ENCODE peak calls at places on chromosomes 13 and 19, in five cellular contexts. U, S, A, B and T are unnamed samples.

GRCh38 chr13:23434431-23434830 is 929 bp upstream of the SACS start:
- DNase-seq in B (no peak), U (no peak), S (no peak), A (no peak), T (no peak)

GRCh38 chr19:10812902-10813404 is 23.1 kb downstream of the TMED1 start:
- DNase-seq in S (no peak), U (peak; percentile 73), B (peak; percentile 95), A (peak; percentile 65), T (peak; percentile 40)

GRCh38 chr19:6433663-6434062 is at the start of gene SLC25A41:
- DNase-seq in U (no peak), A (no peak), B (no peak), S (no peak), T (no peak)

GRCh38 chr19:41945135-41945766 is 13.9 kb downstream of the RABAC1 start:
- DNase-seq in A (no peak), B (no peak), S (no peak), U (no peak), T (no peak)

GRCh38 chr13:26460652-26461051 is 96.8 kb upstream of the WASF3 start:
- DNase-seq in S (no peak), U (no peak), A (peak; percentile 81), B (peak; percentile 34), T (no peak)

GRCh38 chr19:43634877-43635560 is 4.6 kb downstream of the CADM4 start:
- DNase-seq in U (no peak), A (no peak), S (peak; percentile 59), B (peak; percentile 36), T (no peak)

GRCh38 chr13:34161829-34162544 is 344.0 kb downstream of the RFC3 start:
- DNase-seq in B (peak; percentile 77), A (no peak), S (no peak), U (peak; percentile 80), T (no peak)

GRCh38 chr19:17686592-17687042 is 1.5 kb downstream of the UNC13A start:
- DNase-seq in S (no peak), A (peak; percentile 40), B (peak; percentile 64), U (no peak), T (no peak)

GRCh38 chr13:98565726-98566577 is 11.0 kb downstream of the STK24 start:
- DNase-seq in A (peak; percentile 27), B (peak; percentile 25), S (no peak), U (no peak), T (no peak)

GRCh38 chr13:73803997-73804396 is 330.2 kb downstream of the KLF12 start:
- DNase-seq in U (peak; percentile 58), A (no peak), S (no peak), B (no peak), T (no peak)

GRCh38 chr13:21328201-21328600 is 130.9 kb downstream of the ZDHHC20 start:
- DNase-seq in U (no peak), A (no peak), B (no peak), S (no peak), T (no peak)

GRCh38 chr19:11657307-11657706 is 60.0 kb downstream of the ZNF627 start:
- DNase-seq in B (peak; percentile 4), A (no peak), S (no peak), U (no peak), T (no peak)

GRCh38 chr19:34018546-34018945 is 153.8 kb upstream of the LSM14A start:
- DNase-seq in B (no peak), U (no peak), S (no peak), A (no peak), T (no peak)

GRCh38 chr19:46546194-46546896 is 50.7 kb upstream of the PNMA8B start:
- DNase-seq in B (no peak), A (no peak), U (peak; percentile 89), S (no peak), T (no peak)

DNA sequence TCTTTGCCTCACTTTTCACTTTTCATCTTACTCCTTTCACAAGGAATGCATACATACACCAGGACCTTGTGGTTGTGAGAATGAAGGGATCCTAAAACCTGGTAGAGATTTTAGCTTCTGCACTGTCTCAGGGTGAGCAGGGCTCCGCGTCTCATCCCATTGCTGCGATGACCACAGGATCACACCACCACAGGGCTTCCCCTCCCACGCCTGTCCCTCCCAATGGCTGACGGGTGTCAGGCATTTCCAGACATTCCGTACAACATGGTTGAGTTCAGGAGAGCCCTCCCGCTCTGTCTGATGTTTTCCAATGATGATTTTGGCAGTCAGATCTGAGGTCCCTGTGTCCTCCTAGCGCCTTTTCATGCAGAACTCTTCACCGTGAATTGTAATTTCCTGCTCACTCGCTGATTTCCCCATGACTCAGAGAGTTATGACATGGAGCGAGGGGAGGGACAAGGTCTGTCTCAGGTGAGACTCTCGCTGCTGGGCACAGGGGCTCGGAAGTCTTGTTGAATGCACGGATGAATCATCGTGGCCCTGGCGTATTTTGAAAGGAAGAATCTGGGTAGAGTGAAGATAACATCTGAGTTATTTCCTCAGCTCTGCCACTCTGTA is 102.8 kb downstream of the TEX29 start:
- DNase-seq in U (no peak), A (no peak), B (no peak), S (no peak), T (no peak)
- H3K4me3 ChIP-seq in U (no peak overlapping the region), A (no peak overlapping the region), B (no peak overlapping the region), S (no peak overlapping the region), T (no peak overlapping the region)

DNA sequence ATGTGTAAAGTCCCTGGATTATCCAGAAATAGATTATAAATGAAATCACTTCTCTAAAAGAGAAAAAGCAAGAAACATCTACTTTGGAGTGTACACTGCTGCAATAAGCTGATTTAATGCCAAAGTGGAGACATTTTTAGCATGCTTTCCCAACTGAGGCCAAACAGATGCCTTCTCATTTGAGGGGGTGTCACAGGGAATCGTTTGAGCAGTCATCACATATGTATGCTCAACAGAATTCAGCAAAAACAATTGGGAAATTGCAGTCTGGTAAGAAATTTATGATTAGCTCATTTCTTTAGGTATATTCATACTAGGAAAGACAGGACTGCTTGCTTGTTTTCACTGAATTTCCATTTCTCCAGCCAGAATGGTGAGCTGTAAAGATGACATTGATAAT is 27.3 kb upstream of the TPP2 start:
- DNase-seq in A (no peak), U (no peak), S (no peak), B (peak; percentile 48), T (no peak)
- H3K4me3 ChIP-seq in A (no peak overlapping the region), U (no peak overlapping the region), S (no peak overlapping the region), B (no peak overlapping the region), T (no peak overlapping the region)

DNA sequence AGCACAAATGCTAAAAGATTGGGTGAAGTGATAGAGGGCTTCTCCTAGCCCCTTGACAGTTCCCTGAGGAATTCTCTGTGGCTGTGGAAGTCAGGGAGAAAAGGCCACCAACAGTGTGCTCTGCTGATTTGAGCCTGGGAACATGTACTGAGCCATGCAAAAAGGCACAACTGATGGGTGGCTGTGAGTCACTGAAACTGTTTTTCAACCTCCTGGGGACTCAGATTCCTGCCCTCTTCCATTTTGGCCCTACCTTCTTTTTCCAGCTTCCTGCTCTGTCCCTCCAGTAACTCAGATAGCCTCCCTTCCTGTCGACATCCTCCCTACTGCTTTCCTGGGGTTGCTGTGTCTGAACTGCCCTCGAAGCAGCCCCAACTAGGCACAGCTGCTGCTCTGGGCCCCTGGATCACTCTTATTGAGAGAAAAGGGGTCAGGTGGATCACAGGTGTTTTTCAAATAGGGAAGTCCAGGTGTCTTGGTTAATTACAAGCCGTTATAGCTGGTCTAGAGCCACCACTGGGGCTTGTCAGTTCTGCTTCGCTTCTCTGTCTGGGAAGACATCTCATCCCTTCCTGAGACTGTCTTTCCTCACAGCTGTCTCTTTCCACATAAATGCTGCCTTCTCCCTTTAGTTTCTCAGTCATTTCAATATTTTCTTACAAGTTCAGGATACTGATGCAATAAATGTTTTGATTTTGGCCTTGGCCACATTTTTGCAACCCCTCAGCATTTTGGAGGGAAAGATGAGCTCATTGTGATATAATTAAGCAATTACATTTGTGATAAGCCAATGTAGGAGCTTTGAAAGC is 13.8 kb downstream of the FAM124A start:
- DNase-seq in A (no peak), S (no peak), B (peak; percentile 29), U (no peak), T (no peak)
- H3K4me3 ChIP-seq in A (no peak overlapping the region), S (no peak overlapping the region), B (no peak overlapping the region), U (no peak overlapping the region), T (no peak overlapping the region)

DNA sequence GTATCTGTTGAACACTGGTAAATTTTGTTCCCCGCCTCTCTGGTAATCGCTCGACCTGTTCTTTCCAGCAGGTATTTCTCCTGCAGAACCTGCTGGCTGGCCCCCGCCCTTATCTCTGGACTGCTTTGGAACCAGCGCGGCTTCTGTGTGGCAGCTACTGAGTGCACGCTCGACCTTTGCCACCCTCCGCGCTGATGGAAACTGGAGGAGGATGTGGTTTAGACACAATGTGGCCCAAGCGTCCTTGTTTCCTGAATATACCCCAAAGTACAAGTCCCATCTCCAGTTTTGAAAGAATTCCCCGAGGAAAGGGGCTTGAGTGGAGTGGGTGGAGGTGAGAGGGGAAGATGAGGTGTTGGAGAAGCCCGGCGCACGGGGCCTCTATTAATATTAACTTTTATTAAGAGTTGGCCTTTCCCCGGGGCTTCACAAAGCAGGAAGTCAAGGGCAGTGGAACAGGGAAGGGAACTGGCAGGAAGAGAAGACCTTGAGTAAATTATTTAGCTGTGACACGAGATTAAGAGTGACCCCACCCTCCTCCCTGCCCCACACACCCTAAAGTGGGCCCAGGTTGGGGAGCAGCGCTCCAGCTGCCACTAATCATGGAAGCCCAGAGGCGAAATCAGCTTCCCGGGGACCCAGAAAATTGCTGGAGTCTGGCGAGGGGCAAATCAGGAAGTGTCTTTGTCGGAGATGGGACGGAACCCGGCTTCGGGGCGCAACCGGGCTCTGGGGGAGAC is 16.0 kb downstream of the CDX2 start:
- DNase-seq in B (no peak), U (no peak), A (no peak), S (no peak), T (no peak)
- H3K4me3 ChIP-seq in B (peak overlapping the region; percentile 24), U (no peak overlapping the region), A (peak overlapping the region; percentile 64), S (peak overlapping the region; percentile 55), T (peak overlapping the region; percentile 75)

GRCh38 chr13:41017153-41017552 is 2.0 kb downstream of the ELF1 start:
- DNase-seq in U (peak; percentile 44), B (no peak), A (no peak), S (no peak), T (no peak)

GRCh38 chr13:41018583-41018909 is 570 bp downstream of the ELF1 start:
- DNase-seq in S (no peak), B (no peak), A (no peak), U (no peak), T (no peak)

GRCh38 chr13:41017744-41018582 is 1.2 kb downstream of the ELF1 start:
- DNase-seq in U (peak; percentile 66), A (no peak), S (no peak), B (no peak), T (no peak)

GRCh38 chr13:41019027-41019487 is at the start of gene ELF1:
- DNase-seq in B (peak; percentile 56), S (no peak), U (peak; percentile 94), A (no peak), T (no peak)

GRCh38 chr13:41019578-41020347 is 647 bp upstream of the ELF1 start:
- DNase-seq in S (no peak), U (no peak), B (no peak), A (no peak), T (no peak)
- H3K4me3 ChIP-seq in S (peak overlapping the region; percentile 47), U (no peak overlapping the region), B (no peak overlapping the region), A (no peak overlapping the region), T (no peak overlapping the region)